ENCODE peak calls at places on chromosomes 16 and 17, in ten cellular contexts. S, R, E, O, G, C, P, B, Q and K are unnamed samples.

GRCh38 chr17:61536417-61536955 is 54.5 kb downstream of the NACA2 start:
- DNase-seq in S (no peak), R (no peak), E (no peak), O (no peak), G (no peak), C (no peak), P (no peak), B (peak; percentile 16), Q (no peak), K (no peak)

GRCh38 chr16:11563493-11564040 is 23.2 kb downstream of the LITAF start:
- DNase-seq in S (no peak), R (no peak), E (no peak), O (peak; percentile 29), G (no peak), C (no peak), P (no peak), B (no peak), Q (no peak), K (no peak)

GRCh38 chr16:76235025-76235424 is 42.2 kb upstream of the CNTNAP4 start:
- DNase-seq in S (no peak), R (no peak), E (no peak), O (no peak), G (no peak), C (no peak), P (no peak), B (no peak), Q (no peak), K (no peak)

GRCh38 chr17:43694081-43694870 is 32.6 kb upstream of the MEOX1 start:
- DNase-seq in S (peak; percentile 69), R (peak; percentile 70), E (peak; percentile 81), O (peak; percentile 79), G (peak; percentile 79), C (peak; percentile 77), P (peak; percentile 62), B (peak; percentile 86), Q (peak; percentile 73), K (peak; percentile 77)

GRCh38 chr17:50348522-50349240 is 2.8 kb downstream of the XYLT2 start:
- DNase-seq in S (no peak), R (no peak), E (no peak), O (no peak), G (no peak), C (no peak), P (no peak), B (peak; percentile 69), Q (no peak), K (no peak)

GRCh38 chr17:35740997-35741931 is 9.8 kb downstream of the RASL10B start:
- DNase-seq in S (no peak), R (no peak), E (peak; percentile 60), O (no peak), G (no peak), C (no peak), P (peak; percentile 29), B (no peak), Q (no peak), K (no peak)

GRCh38 chr16:67528222-67528869 is at the start of gene RIPOR1:
- DNase-seq in S (peak; percentile 11), R (no peak), E (peak; percentile 86), O (peak; percentile 60), G (peak; percentile 1), C (no peak), P (no peak), B (no peak), Q (peak; percentile 82), K (peak; percentile 53)

GRCh38 chr17:35605753-35606152 is 18.6 kb downstream of the AP2B1 start:
- DNase-seq in S (no peak), R (no peak), E (no peak), O (no peak), G (no peak), C (no peak), P (no peak), B (no peak), Q (no peak), K (no peak)

GRCh38 chr16:60755907-60756306 is 1280.3 kb downstream of the CDH8 start:
- DNase-seq in S (no peak), R (no peak), E (no peak), O (no peak), G (no peak), C (no peak), P (no peak), B (no peak), Q (no peak), K (no peak)

GRCh38 chr17:50290074-50290702 is 15.9 kb downstream of the TMEM92 start:
- DNase-seq in S (no peak), R (no peak), E (peak; percentile 95), O (peak; percentile 44), G (no peak), C (peak; percentile 89), P (no peak), B (peak; percentile 96), Q (peak; percentile 56), K (no peak)

GRCh38 chr16:66703359-66704215 is 7.0 kb upstream of the CMTM4 start:
- DNase-seq in S (no peak), R (no peak), E (no peak), O (no peak), G (no peak), C (no peak), P (no peak), B (no peak), Q (no peak), K (no peak)

GRCh38 chr17:73030501-73030911 is 62.0 kb downstream of the SLC39A11 start:
- DNase-seq in S (no peak), R (no peak), E (no peak), O (no peak), G (no peak), C (no peak), P (no peak), B (no peak), Q (no peak), K (no peak)

GRCh38 chr17:45939398-45939797 is 45.0 kb downstream of the MAPT start:
- DNase-seq in S (no peak), R (no peak), E (no peak), O (no peak), G (no peak), C (no peak), P (no peak), B (no peak), Q (no peak), K (no peak)

GRCh38 chr17:68053237-68054030 is 17.9 kb downstream of the KPNA2 start:
- DNase-seq in S (no peak), R (no peak), E (no peak), O (no peak), G (no peak), C (peak; percentile 82), P (no peak), B (peak; percentile 44), Q (peak; percentile 55), K (no peak)

GRCh38 chr17:199195-199604 is 17.8 kb upstream of the DOC2B start:
- DNase-seq in S (no peak), R (no peak), E (no peak), O (no peak), G (no peak), C (no peak), P (no peak), B (no peak), Q (no peak), K (no peak)

GRCh38 chr17:43701318-43701743 is 39.6 kb upstream of the MEOX1 start:
- DNase-seq in S (no peak), R (no peak), E (no peak), O (peak; percentile 65), G (no peak), C (no peak), P (no peak), B (peak; percentile 91), Q (no peak), K (no peak)

GRCh38 chr16:85584989-85585388 is 28.1 kb upstream of the GSE1 start:
- DNase-seq in S (no peak), R (no peak), E (no peak), O (no peak), G (no peak), C (no peak), P (no peak), B (no peak), Q (no peak), K (peak; percentile 49)

GRCh38 chr17:40485851-40486512 is 15.4 kb downstream of the TNS4 start:
- DNase-seq in S (no peak), R (no peak), E (peak; percentile 78), O (peak; percentile 47), G (no peak), C (peak; percentile 78), P (peak; percentile 64), B (peak; percentile 98), Q (no peak), K (no peak)